ENCODE peak calls at places on chromosomes 7 and 10, in ten cellular contexts. One of them, this sample, is unnamed.

GRCh38 chr7:24701232-24701898 is 55.9 kb downstream of the GSDME start:
- DNase-seq in H1: no peak
- DNase-seq in transverse colon: no peak
- DNase-seq in stomach: no peak
- DNase-seq in ovary: no peak
- DNase-seq in sigmoid colon: no peak
- DNase-seq in A549: no peak
- DNase-seq in GM12878: no peak
- DNase-seq in upper lobe of left lung: no peak
- DNase-seq in SK-N-SH: no peak
- DNase-seq in this sample: no peak

GRCh38 chr7:129308047-129308446 is 83.2 kb downstream of the AHCYL2 start:
- DNase-seq in H1: no peak
- DNase-seq in transverse colon: no peak
- DNase-seq in stomach: no peak
- DNase-seq in ovary: no peak
- DNase-seq in sigmoid colon: no peak
- DNase-seq in A549: no peak
- DNase-seq in GM12878: no peak
- DNase-seq in upper lobe of left lung: peak; percentile 31
- DNase-seq in SK-N-SH: no peak
- DNase-seq in this sample: no peak

GRCh38 chr10:12849351-12850181 is 151.9 kb downstream of the CCDC3 start:
- DNase-seq in H1: no peak
- DNase-seq in transverse colon: no peak
- DNase-seq in stomach: no peak
- DNase-seq in ovary: no peak
- DNase-seq in sigmoid colon: no peak
- DNase-seq in A549: no peak
- DNase-seq in GM12878: no peak
- DNase-seq in upper lobe of left lung: no peak
- DNase-seq in SK-N-SH: peak; percentile 52
- DNase-seq in this sample: no peak

GRCh38 chr7:92955081-92955480 is 118.7 kb upstream of the CDK6 start:
- DNase-seq in H1: no peak
- DNase-seq in transverse colon: no peak
- DNase-seq in stomach: no peak
- DNase-seq in ovary: no peak
- DNase-seq in sigmoid colon: no peak
- DNase-seq in A549: no peak
- DNase-seq in GM12878: no peak
- DNase-seq in upper lobe of left lung: no peak
- DNase-seq in SK-N-SH: no peak
- DNase-seq in this sample: no peak

GRCh38 chr7:92368741-92369140 is 78.5 kb upstream of the GATAD1 start:
- DNase-seq in H1: no peak
- DNase-seq in transverse colon: no peak
- DNase-seq in stomach: no peak
- DNase-seq in ovary: no peak
- DNase-seq in sigmoid colon: no peak
- DNase-seq in A549: no peak
- DNase-seq in GM12878: no peak
- DNase-seq in upper lobe of left lung: no peak
- DNase-seq in SK-N-SH: no peak
- DNase-seq in this sample: no peak

GRCh38 chr10:130607386-130607785 is 471.2 kb downstream of the GLRX3 start:
- DNase-seq in H1: no peak
- DNase-seq in transverse colon: no peak
- DNase-seq in stomach: no peak
- DNase-seq in ovary: no peak
- DNase-seq in sigmoid colon: no peak
- DNase-seq in A549: no peak
- DNase-seq in GM12878: no peak
- DNase-seq in upper lobe of left lung: no peak
- DNase-seq in SK-N-SH: no peak
- DNase-seq in this sample: peak; percentile 86

GRCh38 chr7:155684546-155684945 is 40.1 kb downstream of the RBM33 start:
- DNase-seq in H1: no peak
- DNase-seq in transverse colon: no peak
- DNase-seq in stomach: no peak
- DNase-seq in ovary: no peak
- DNase-seq in sigmoid colon: no peak
- DNase-seq in A549: no peak
- DNase-seq in GM12878: no peak
- DNase-seq in upper lobe of left lung: no peak
- DNase-seq in SK-N-SH: no peak
- DNase-seq in this sample: no peak

GRCh38 chr7:140924821-140925421 is at the start of gene BRAF:
- DNase-seq in H1: peak; percentile 46
- DNase-seq in transverse colon: peak; percentile 95
- DNase-seq in stomach: peak; percentile 93
- DNase-seq in ovary: peak; percentile 97
- DNase-seq in sigmoid colon: peak; percentile 95
- DNase-seq in A549: peak; percentile 91
- DNase-seq in GM12878: peak; percentile 62
- DNase-seq in upper lobe of left lung: peak; percentile 85
- DNase-seq in SK-N-SH: peak; percentile 96
- DNase-seq in this sample: peak; percentile 96

GRCh38 chr7:86768394-86768793 is 124.7 kb downstream of the GRM3 start:
- DNase-seq in H1: no peak
- DNase-seq in transverse colon: no peak
- DNase-seq in stomach: no peak
- DNase-seq in ovary: no peak
- DNase-seq in sigmoid colon: no peak
- DNase-seq in A549: no peak
- DNase-seq in GM12878: no peak
- DNase-seq in upper lobe of left lung: no peak
- DNase-seq in SK-N-SH: no peak
- DNase-seq in this sample: no peak

GRCh38 chr7:129568240-129568639 is 43.3 kb upstream of the NRF1 start:
- DNase-seq in H1: no peak
- DNase-seq in transverse colon: no peak
- DNase-seq in stomach: no peak
- DNase-seq in ovary: no peak
- DNase-seq in sigmoid colon: no peak
- DNase-seq in A549: no peak
- DNase-seq in GM12878: no peak
- DNase-seq in upper lobe of left lung: no peak
- DNase-seq in SK-N-SH: no peak
- DNase-seq in this sample: no peak

GRCh38 chr7:17520941-17521340 is 222.5 kb downstream of the AHR start:
- DNase-seq in H1: no peak
- DNase-seq in transverse colon: no peak
- DNase-seq in stomach: no peak
- DNase-seq in ovary: no peak
- DNase-seq in sigmoid colon: no peak
- DNase-seq in A549: no peak
- DNase-seq in GM12878: no peak
- DNase-seq in upper lobe of left lung: no peak
- DNase-seq in SK-N-SH: no peak
- DNase-seq in this sample: no peak

GRCh38 chr7:98852826-98853225 is 17.0 kb downstream of the TMEM130 start:
- DNase-seq in H1: no peak
- DNase-seq in transverse colon: no peak
- DNase-seq in stomach: no peak
- DNase-seq in ovary: no peak
- DNase-seq in sigmoid colon: no peak
- DNase-seq in A549: no peak
- DNase-seq in GM12878: no peak
- DNase-seq in upper lobe of left lung: no peak
- DNase-seq in SK-N-SH: peak; percentile 3
- DNase-seq in this sample: no peak

GRCh38 chr7:98860069-98860468 is 9.7 kb downstream of the TMEM130 start:
- DNase-seq in H1: no peak
- DNase-seq in transverse colon: no peak
- DNase-seq in stomach: no peak
- DNase-seq in ovary: no peak
- DNase-seq in sigmoid colon: no peak
- DNase-seq in A549: no peak
- DNase-seq in GM12878: no peak
- DNase-seq in upper lobe of left lung: no peak
- DNase-seq in SK-N-SH: peak; percentile 10
- DNase-seq in this sample: no peak

GRCh38 chr7:98855610-98856009 is 14.2 kb downstream of the TMEM130 start:
- DNase-seq in H1: no peak
- DNase-seq in transverse colon: no peak
- DNase-seq in stomach: no peak
- DNase-seq in ovary: no peak
- DNase-seq in sigmoid colon: no peak
- DNase-seq in A549: no peak
- DNase-seq in GM12878: no peak
- DNase-seq in upper lobe of left lung: no peak
- DNase-seq in SK-N-SH: no peak
- DNase-seq in this sample: no peak

GRCh38 chr7:98856021-98856422 is 13.8 kb downstream of the TMEM130 start:
- DNase-seq in H1: no peak
- DNase-seq in transverse colon: no peak
- DNase-seq in stomach: no peak
- DNase-seq in ovary: no peak
- DNase-seq in sigmoid colon: no peak
- DNase-seq in A549: no peak
- DNase-seq in GM12878: no peak
- DNase-seq in upper lobe of left lung: no peak
- DNase-seq in SK-N-SH: peak; percentile 12
- DNase-seq in this sample: no peak
- TF ChIP-seq EP300 in H1: no peak
- TF ChIP-seq EP300 in transverse colon: no peak
- TF ChIP-seq EP300 in stomach: no peak
- TF ChIP-seq EP300 in ovary: no peak
- TF ChIP-seq EP300 in sigmoid colon: no peak
- TF ChIP-seq EP300 in A549: no peak
- TF ChIP-seq EP300 in GM12878: no peak
- TF ChIP-seq EP300 in upper lobe of left lung: no peak
- TF ChIP-seq EP300 in SK-N-SH: no peak
- TF ChIP-seq EP300 in this sample: no peak

DNA sequence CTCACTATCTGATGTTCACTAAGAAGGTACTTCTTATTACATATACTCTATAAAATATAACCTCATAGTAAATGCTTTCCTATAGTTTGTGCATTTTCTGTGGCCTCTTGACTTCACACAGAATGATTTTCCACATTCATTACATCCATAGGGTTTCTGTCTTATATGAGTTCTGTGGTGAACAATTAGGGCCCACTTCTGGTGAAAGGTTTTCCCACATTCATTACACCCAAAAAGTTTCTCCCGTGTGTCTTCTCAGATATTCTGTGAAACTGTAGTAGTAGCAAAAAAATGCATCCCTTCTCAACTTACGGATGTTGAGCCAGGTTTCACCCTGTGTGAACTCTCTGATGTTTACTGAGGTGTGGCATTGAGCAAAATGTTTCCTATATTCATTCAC is 119.3 kb downstream of the ZNF33B start:
- DNase-seq in H1: no peak
- DNase-seq in transverse colon: no peak
- DNase-seq in stomach: no peak
- DNase-seq in ovary: no peak
- DNase-seq in sigmoid colon: no peak
- DNase-seq in A549: no peak
- DNase-seq in GM12878: no peak
- DNase-seq in upper lobe of left lung: no peak
- DNase-seq in SK-N-SH: no peak
- DNase-seq in this sample: no peak
- H3K9me3 ChIP-seq in H1: peaks cover 80% of the 10 kb centered on the region
- H3K9me3 ChIP-seq in transverse colon: peaks cover 91% of the 10 kb centered on the region
- H3K9me3 ChIP-seq in stomach: peaks cover 100% of the 10 kb centered on the region
- H3K9me3 ChIP-seq in ovary: peaks cover 20% of the 10 kb centered on the region
- H3K9me3 ChIP-seq in sigmoid colon: peaks cover 93% of the 10 kb centered on the region
- H3K9me3 ChIP-seq in A549: peaks cover 90% of the 10 kb centered on the region
- H3K9me3 ChIP-seq in GM12878: peaks cover 9% of the 10 kb centered on the region
- H3K9me3 ChIP-seq in upper lobe of left lung: peaks cover 100% of the 10 kb centered on the region
- H3K9me3 ChIP-seq in SK-N-SH: peaks cover 36% of the 10 kb centered on the region
- H3K9me3 ChIP-seq in this sample: peaks cover 28% of the 10 kb centered on the region

GRCh38 chr7:139492293-139492692 is 8.8 kb upstream of the KLRG2 start:
- DNase-seq in H1: no peak
- DNase-seq in transverse colon: no peak
- DNase-seq in stomach: no peak
- DNase-seq in ovary: no peak
- DNase-seq in sigmoid colon: no peak
- DNase-seq in A549: no peak
- DNase-seq in GM12878: no peak
- DNase-seq in upper lobe of left lung: no peak
- DNase-seq in SK-N-SH: no peak
- DNase-seq in this sample: no peak

GRCh38 chr7:139488810-139489209 is 5.3 kb upstream of the KLRG2 start:
- DNase-seq in H1: no peak
- DNase-seq in transverse colon: no peak
- DNase-seq in stomach: no peak
- DNase-seq in ovary: no peak
- DNase-seq in sigmoid colon: no peak
- DNase-seq in A549: no peak
- DNase-seq in GM12878: no peak
- DNase-seq in upper lobe of left lung: no peak
- DNase-seq in SK-N-SH: no peak
- DNase-seq in this sample: no peak

GRCh38 chr7:139490130-139490529 is 6.7 kb upstream of the KLRG2 start:
- DNase-seq in H1: no peak
- DNase-seq in transverse colon: peak; percentile 13
- DNase-seq in stomach: peak; percentile 79
- DNase-seq in ovary: no peak
- DNase-seq in sigmoid colon: no peak
- DNase-seq in A549: no peak
- DNase-seq in GM12878: no peak
- DNase-seq in upper lobe of left lung: peak; percentile 87
- DNase-seq in SK-N-SH: no peak
- DNase-seq in this sample: no peak

GRCh38 chr7:139482662-139483466 is 609 bp downstream of the KLRG2 start:
- DNase-seq in H1: no peak
- DNase-seq in transverse colon: no peak
- DNase-seq in stomach: no peak
- DNase-seq in ovary: no peak
- DNase-seq in sigmoid colon: no peak
- DNase-seq in A549: peak; percentile 37
- DNase-seq in GM12878: no peak
- DNase-seq in upper lobe of left lung: no peak
- DNase-seq in SK-N-SH: peak; percentile 89
- DNase-seq in this sample: no peak

GRCh38 chr7:139487366-139488080 is 4.0 kb upstream of the KLRG2 start:
- DNase-seq in H1: no peak
- DNase-seq in transverse colon: no peak
- DNase-seq in stomach: no peak
- DNase-seq in ovary: no peak
- DNase-seq in sigmoid colon: no peak
- DNase-seq in A549: no peak
- DNase-seq in GM12878: no peak
- DNase-seq in upper lobe of left lung: no peak
- DNase-seq in SK-N-SH: no peak
- DNase-seq in this sample: no peak
- TF ChIP-seq EP300 in H1: no peak
- TF ChIP-seq EP300 in transverse colon: no peak
- TF ChIP-seq EP300 in stomach: no peak
- TF ChIP-seq EP300 in ovary: no peak
- TF ChIP-seq EP300 in sigmoid colon: no peak
- TF ChIP-seq EP300 in A549: no peak
- TF ChIP-seq EP300 in GM12878: no peak
- TF ChIP-seq EP300 in upper lobe of left lung: no peak
- TF ChIP-seq EP300 in SK-N-SH: no peak
- TF ChIP-seq EP300 in this sample: no peak

DNA sequence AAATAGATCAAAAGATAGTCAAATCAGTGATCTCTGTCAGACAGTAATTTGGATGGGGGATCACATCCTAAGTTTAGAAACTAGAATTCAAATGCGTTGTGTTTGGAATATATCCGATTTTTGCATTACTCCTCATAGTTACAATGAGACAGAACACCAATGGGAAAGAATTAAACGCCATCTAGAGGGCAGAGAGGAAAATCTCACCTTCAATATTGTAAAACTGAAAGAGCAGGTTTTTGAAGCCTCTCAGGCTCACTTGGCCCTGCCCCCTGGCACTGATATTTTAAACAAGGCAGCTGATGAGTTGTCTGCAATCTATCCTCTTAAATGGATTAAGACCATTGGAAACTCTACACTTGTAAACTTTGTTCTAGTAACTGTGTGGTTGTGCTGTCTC is 17.7 kb downstream of the FRG2B start:
- DNase-seq in H1: no peak
- DNase-seq in transverse colon: no peak
- DNase-seq in stomach: no peak
- DNase-seq in ovary: no peak
- DNase-seq in sigmoid colon: no peak
- DNase-seq in A549: peak; percentile 25
- DNase-seq in GM12878: no peak
- DNase-seq in upper lobe of left lung: no peak
- DNase-seq in SK-N-SH: peak; percentile 38
- DNase-seq in this sample: peak; percentile 24
- H3K9me3 ChIP-seq in H1: peaks cover 53% of the 10 kb centered on the region
- H3K9me3 ChIP-seq in transverse colon: no peaks in the 10 kb centered on the region
- H3K9me3 ChIP-seq in stomach: peaks cover 8% of the 10 kb centered on the region
- H3K9me3 ChIP-seq in ovary: no peaks in the 10 kb centered on the region
- H3K9me3 ChIP-seq in sigmoid colon: no peaks in the 10 kb centered on the region
- H3K9me3 ChIP-seq in A549: no peaks in the 10 kb centered on the region
- H3K9me3 ChIP-seq in GM12878: no peaks in the 10 kb centered on the region
- H3K9me3 ChIP-seq in upper lobe of left lung: no peaks in the 10 kb centered on the region
- H3K9me3 ChIP-seq in SK-N-SH: no peaks in the 10 kb centered on the region
- H3K9me3 ChIP-seq in this sample: peaks cover 8% of the 10 kb centered on the region

This sample was measured in esophagus muscularis mucosa.